ENCODE peak calls at places on chromosomes 5 and 9, in seven cellular contexts. One of them, this sample, is unnamed.

GRCh38 chr5:163821142-163821541 is 315.7 kb downstream of the MAT2B start:
- DNase-seq in GM12865: peak; percentile 19
- DNase-seq in lower leg skin: no peak
- DNase-seq in stomach: no peak
- DNase-seq in HFF-Myc: no peak
- DNase-seq in prostate gland: no peak
- DNase-seq in A549: no peak
- DNase-seq in this sample: no peak

GRCh38 chr5:82349651-82350050 is 71.5 kb upstream of the RPS23 start:
- DNase-seq in A549: no peak
- DNase-seq in HFF-Myc: no peak
- DNase-seq in stomach: no peak
- DNase-seq in lower leg skin: no peak
- DNase-seq in prostate gland: no peak
- DNase-seq in GM12865: peak; percentile 19
- DNase-seq in this sample: peak; percentile 63

GRCh38 chr9:13160051-13160450 is 119.4 kb downstream of the MPDZ start:
- DNase-seq in lower leg skin: no peak
- DNase-seq in prostate gland: no peak
- DNase-seq in A549: no peak
- DNase-seq in HFF-Myc: no peak
- DNase-seq in GM12865: no peak
- DNase-seq in stomach: no peak
- DNase-seq in this sample: no peak

GRCh38 chr5:56522972-56523371 is 289.8 kb upstream of the ANKRD55 start:
- DNase-seq in A549: no peak
- DNase-seq in stomach: no peak
- DNase-seq in HFF-Myc: no peak
- DNase-seq in prostate gland: no peak
- DNase-seq in lower leg skin: peak; percentile 65
- DNase-seq in GM12865: no peak
- DNase-seq in this sample: no peak

GRCh38 chr9:14320272-14321245 is 6.6 kb upstream of the NFIB start:
- DNase-seq in lower leg skin: no peak
- DNase-seq in A549: peak; percentile 32
- DNase-seq in stomach: peak; percentile 43
- DNase-seq in HFF-Myc: peak; percentile 74
- DNase-seq in GM12865: peak; percentile 18
- DNase-seq in prostate gland: no peak
- DNase-seq in this sample: no peak

GRCh38 chr5:140632366-140633080 is 452 bp downstream of the CD14 start:
- DNase-seq in A549: no peak
- DNase-seq in prostate gland: peak; percentile 48
- DNase-seq in lower leg skin: no peak
- DNase-seq in HFF-Myc: no peak
- DNase-seq in stomach: peak; percentile 58
- DNase-seq in GM12865: peak; percentile 69
- DNase-seq in this sample: no peak

GRCh38 chr9:70616401-70617010 is 202.0 kb upstream of the KLF9 start:
- DNase-seq in A549: no peak
- DNase-seq in lower leg skin: no peak
- DNase-seq in HFF-Myc: no peak
- DNase-seq in stomach: no peak
- DNase-seq in GM12865: no peak
- DNase-seq in prostate gland: no peak
- DNase-seq in this sample: no peak

GRCh38 chr5:55747778-55748318 is 10.0 kb downstream of the DDX4 start:
- DNase-seq in prostate gland: no peak
- DNase-seq in lower leg skin: no peak
- DNase-seq in GM12865: peak; percentile 42
- DNase-seq in A549: no peak
- DNase-seq in HFF-Myc: no peak
- DNase-seq in stomach: no peak
- DNase-seq in this sample: no peak

GRCh38 chr5:129749101-129749500 is 1.2 kb downstream of the MINAR2 start:
- DNase-seq in stomach: no peak
- DNase-seq in prostate gland: no peak
- DNase-seq in A549: no peak
- DNase-seq in lower leg skin: no peak
- DNase-seq in HFF-Myc: no peak
- DNase-seq in GM12865: no peak
- DNase-seq in this sample: no peak

GRCh38 chr9:105510024-105510423 is 47.9 kb upstream of the FKTN start:
- DNase-seq in GM12865: peak; percentile 55
- DNase-seq in A549: no peak
- DNase-seq in stomach: no peak
- DNase-seq in HFF-Myc: peak; percentile 5
- DNase-seq in lower leg skin: no peak
- DNase-seq in prostate gland: no peak
- DNase-seq in this sample: no peak

GRCh38 chr5:158039911-158040347 is 181.0 kb upstream of the CLINT1 start:
- DNase-seq in prostate gland: no peak
- DNase-seq in lower leg skin: no peak
- DNase-seq in HFF-Myc: no peak
- DNase-seq in GM12865: peak; percentile 20
- DNase-seq in stomach: no peak
- DNase-seq in A549: no peak
- DNase-seq in this sample: no peak

GRCh38 chr5:176916337-176916736 is 17.2 kb upstream of the HK3 start:
- DNase-seq in prostate gland: no peak
- DNase-seq in GM12865: no peak
- DNase-seq in stomach: no peak
- DNase-seq in HFF-Myc: no peak
- DNase-seq in lower leg skin: no peak
- DNase-seq in A549: no peak
- DNase-seq in this sample: no peak

GRCh38 chr9:112810696-112811490 is 60.3 kb downstream of the SNX30 start:
- DNase-seq in HFF-Myc: no peak
- DNase-seq in stomach: no peak
- DNase-seq in A549: no peak
- DNase-seq in prostate gland: no peak
- DNase-seq in lower leg skin: no peak
- DNase-seq in GM12865: no peak
- DNase-seq in this sample: no peak

GRCh38 chr9:89555426-89556375 is 49.1 kb upstream of the GADD45G start:
- DNase-seq in stomach: no peak
- DNase-seq in lower leg skin: no peak
- DNase-seq in HFF-Myc: no peak
- DNase-seq in A549: no peak
- DNase-seq in GM12865: peak; percentile 66
- DNase-seq in prostate gland: no peak
- DNase-seq in this sample: no peak

GRCh38 chr9:86500667-86501435 is 146.6 kb upstream of the TUT7 start:
- DNase-seq in stomach: no peak
- DNase-seq in A549: no peak
- DNase-seq in HFF-Myc: peak; percentile 84
- DNase-seq in prostate gland: no peak
- DNase-seq in lower leg skin: peak; percentile 42
- DNase-seq in GM12865: no peak
- DNase-seq in this sample: no peak

GRCh38 chr9:6567140-6567591 is 78.4 kb downstream of the GLDC start:
- DNase-seq in prostate gland: no peak
- DNase-seq in stomach: no peak
- DNase-seq in GM12865: no peak
- DNase-seq in lower leg skin: no peak
- DNase-seq in A549: peak; percentile 41
- DNase-seq in HFF-Myc: peak; percentile 47
- DNase-seq in this sample: no peak

GRCh38 chr9:136327313-136327971 is at the start of gene GPSM1:
- DNase-seq in lower leg skin: no peak
- DNase-seq in prostate gland: no peak
- DNase-seq in GM12865: no peak
- DNase-seq in stomach: no peak
- DNase-seq in HFF-Myc: no peak
- DNase-seq in A549: peak; percentile 52
- DNase-seq in this sample: peak; percentile 45

GRCh38 chr9:87070331-87070730 is 123.0 kb upstream of the GAS1 start:
- DNase-seq in lower leg skin: no peak
- DNase-seq in HFF-Myc: no peak
- DNase-seq in stomach: no peak
- DNase-seq in prostate gland: no peak
- DNase-seq in GM12865: no peak
- DNase-seq in A549: no peak
- DNase-seq in this sample: no peak

GRCh38 chr9:131728961-131729360 is 10.9 kb downstream of the RAPGEF1 start:
- DNase-seq in HFF-Myc: no peak
- DNase-seq in GM12865: peak; percentile 75
- DNase-seq in stomach: no peak
- DNase-seq in prostate gland: no peak
- DNase-seq in lower leg skin: no peak
- DNase-seq in A549: no peak
- DNase-seq in this sample: no peak

GRCh38 chr9:5455181-5455580 is 4.8 kb downstream of the CD274 start:
- DNase-seq in HFF-Myc: no peak
- DNase-seq in GM12865: peak; percentile 60
- DNase-seq in stomach: no peak
- DNase-seq in prostate gland: no peak
- DNase-seq in A549: no peak
- DNase-seq in lower leg skin: no peak
- DNase-seq in this sample: no peak

GRCh38 chr9:18795947-18796705 is 236.9 kb downstream of the SAXO1 start:
- DNase-seq in prostate gland: no peak
- DNase-seq in HFF-Myc: no peak
- DNase-seq in lower leg skin: peak; percentile 18
- DNase-seq in A549: no peak
- DNase-seq in stomach: no peak
- DNase-seq in GM12865: no peak
- DNase-seq in this sample: no peak

GRCh38 chr9:134443169-134444039 is 117.1 kb downstream of the RXRA start:
- DNase-seq in prostate gland: peak; percentile 90
- DNase-seq in HFF-Myc: peak; percentile 63
- DNase-seq in stomach: peak; percentile 93
- DNase-seq in GM12865: peak; percentile 90
- DNase-seq in A549: peak; percentile 98
- DNase-seq in lower leg skin: peak; percentile 86
- DNase-seq in this sample: peak; percentile 80

GRCh38 chr5:167869125-167869524 is 422.3 kb upstream of the WWC1 start:
- DNase-seq in A549: no peak
- DNase-seq in prostate gland: no peak
- DNase-seq in lower leg skin: no peak
- DNase-seq in GM12865: no peak
- DNase-seq in HFF-Myc: no peak
- DNase-seq in stomach: no peak
- DNase-seq in this sample: no peak

GRCh38 chr9:92952861-92953620 is 5.7 kb downstream of the FGD3 start:
- DNase-seq in stomach: no peak
- DNase-seq in A549: no peak
- DNase-seq in GM12865: no peak
- DNase-seq in lower leg skin: no peak
- DNase-seq in HFF-Myc: no peak
- DNase-seq in prostate gland: no peak
- DNase-seq in this sample: no peak

GRCh38 chr5:123367739-123368138 is 55.5 kb downstream of the CEP120 start:
- DNase-seq in stomach: no peak
- DNase-seq in HFF-Myc: no peak
- DNase-seq in prostate gland: no peak
- DNase-seq in lower leg skin: no peak
- DNase-seq in GM12865: peak; percentile 15
- DNase-seq in A549: no peak
- DNase-seq in this sample: no peak
- TF ChIP-seq CTCF in stomach: no peak
- TF ChIP-seq CTCF in HFF-Myc: no peak
- TF ChIP-seq CTCF in prostate gland: no peak
- TF ChIP-seq CTCF in lower leg skin: no peak
- TF ChIP-seq CTCF in GM12865: peak; percentile 17
- TF ChIP-seq CTCF in A549: peak; percentile 48
- TF ChIP-seq CTCF in this sample: peak; percentile 38

DNA sequence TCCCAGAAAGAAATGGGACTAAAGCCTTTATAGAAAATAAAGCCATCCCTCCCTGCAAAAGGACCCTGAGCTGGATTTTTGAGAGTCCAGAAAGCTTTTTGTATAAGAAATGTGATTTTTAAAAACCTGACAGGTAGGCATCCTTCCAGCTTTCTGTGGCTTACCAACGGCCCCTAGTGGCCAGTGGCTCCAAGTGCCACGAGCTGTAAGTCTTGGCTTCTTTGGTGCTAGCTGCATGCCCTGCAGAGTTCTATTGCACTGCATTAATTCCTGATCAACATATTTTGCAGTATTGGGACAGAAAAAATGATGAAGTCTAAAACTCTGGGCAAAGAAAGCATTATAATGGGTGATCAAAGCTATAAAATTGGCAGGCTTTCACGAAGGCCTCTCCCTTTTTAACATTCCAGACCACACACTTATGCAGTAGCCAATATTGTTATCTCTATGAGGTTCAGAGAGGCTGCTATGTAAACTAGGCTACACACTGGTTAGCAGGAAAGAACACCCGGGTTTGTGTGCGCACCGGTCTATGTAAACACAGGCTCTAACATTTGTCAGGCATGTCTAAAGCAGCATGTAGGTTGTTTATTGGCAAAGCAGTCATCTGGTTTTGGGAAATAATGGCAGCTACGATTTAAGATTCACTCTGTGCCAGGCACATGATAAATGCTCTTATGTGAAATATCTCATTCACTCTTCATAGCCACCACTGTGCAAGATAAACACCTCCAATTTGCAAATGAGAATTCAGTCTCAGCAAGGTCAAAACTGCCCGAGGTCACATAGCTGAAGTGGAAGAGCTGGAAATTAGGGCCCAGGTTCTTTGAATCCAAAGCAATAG is 55.2 kb downstream of the NMUR2 start:
- DNase-seq in GM12865: peak; percentile 51
- DNase-seq in A549: peak; percentile 2
- DNase-seq in prostate gland: no peak
- DNase-seq in lower leg skin: no peak
- DNase-seq in stomach: peak; percentile 61
- DNase-seq in HFF-Myc: no peak
- DNase-seq in this sample: peak; percentile 60
- TF ChIP-seq CTCF in GM12865: peak; percentile 91
- TF ChIP-seq CTCF in A549: peak; percentile 49
- TF ChIP-seq CTCF in prostate gland: peak; percentile 34
- TF ChIP-seq CTCF in lower leg skin: no peak
- TF ChIP-seq CTCF in stomach: no peak
- TF ChIP-seq CTCF in HFF-Myc: peak; percentile 63
- TF ChIP-seq CTCF in this sample: peak; percentile 87

DNA sequence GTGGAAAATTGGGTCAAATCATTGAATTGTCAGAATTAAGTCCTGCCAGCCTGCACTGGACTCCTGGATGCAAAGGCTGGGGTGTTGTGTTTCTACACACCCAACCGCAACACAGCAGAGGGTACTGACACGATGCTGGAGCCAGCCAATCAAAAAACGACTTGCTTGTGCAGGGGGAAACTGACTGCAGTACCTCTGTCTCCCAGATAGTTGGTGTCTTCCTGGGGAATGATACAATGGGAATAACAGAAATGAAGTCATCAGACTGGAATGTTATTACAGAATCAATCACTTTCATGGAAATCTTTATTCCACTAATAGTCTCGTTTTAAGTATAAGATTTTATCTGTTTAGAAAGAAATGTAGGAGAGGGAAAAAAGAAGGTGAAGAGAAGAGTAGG is 330.3 kb downstream of the MLLT3 start:
- DNase-seq in lower leg skin: no peak
- DNase-seq in stomach: no peak
- DNase-seq in A549: peak; percentile 46
- DNase-seq in GM12865: peak; percentile 35
- DNase-seq in prostate gland: no peak
- DNase-seq in HFF-Myc: peak; percentile 22
- DNase-seq in this sample: no peak
- TF ChIP-seq CTCF in lower leg skin: no peak
- TF ChIP-seq CTCF in stomach: no peak
- TF ChIP-seq CTCF in A549: no peak
- TF ChIP-seq CTCF in GM12865: peak; percentile 13
- TF ChIP-seq CTCF in prostate gland: no peak
- TF ChIP-seq CTCF in HFF-Myc: no peak
- TF ChIP-seq CTCF in this sample: no peak

GRCh38 chr9:118809160-118809625 is 560.0 kb downstream of the BRINP1 start:
- DNase-seq in HFF-Myc: no peak
- DNase-seq in lower leg skin: no peak
- DNase-seq in GM12865: no peak
- DNase-seq in A549: no peak
- DNase-seq in stomach: no peak
- DNase-seq in prostate gland: no peak
- DNase-seq in this sample: no peak
- TF ChIP-seq CTCF in HFF-Myc: no peak
- TF ChIP-seq CTCF in lower leg skin: no peak
- TF ChIP-seq CTCF in GM12865: no peak
- TF ChIP-seq CTCF in A549: no peak
- TF ChIP-seq CTCF in stomach: no peak
- TF ChIP-seq CTCF in prostate gland: no peak
- TF ChIP-seq CTCF in this sample: no peak

This sample was measured in endothelial cell.